ENCODE peak calls at places on chromosome 16, in five cellular contexts. One of them, this sample, is unnamed.

GRCh38 chr16:81567987-81568748 is 123.6 kb downstream of the CMIP start:
- DNase-seq in fibroblast of lung: peak
- DNase-seq in cardiac muscle cell: no peak
- DNase-seq in mucosa of descending colon: no peak
- DNase-seq in choroid plexus epithelial cell: peak
- DNase-seq in this sample: peak

GRCh38 chr16:66904846-66905632 is 13.6 kb downstream of the CDH16 start:
- DNase-seq in fibroblast of lung: peak
- DNase-seq in cardiac muscle cell: peak
- DNase-seq in mucosa of descending colon: no peak
- DNase-seq in choroid plexus epithelial cell: no peak
- DNase-seq in this sample: no peak

GRCh38 chr16:11053916-11054460 is 109.6 kb downstream of the CLEC16A start:
- DNase-seq in fibroblast of lung: no peak
- DNase-seq in cardiac muscle cell: no peak
- DNase-seq in mucosa of descending colon: no peak
- DNase-seq in choroid plexus epithelial cell: no peak
- DNase-seq in this sample: no peak

GRCh38 chr16:22660441-22661160 is 149.9 kb downstream of the NPIPB5 start:
- DNase-seq in fibroblast of lung: no peak
- DNase-seq in cardiac muscle cell: no peak
- DNase-seq in mucosa of descending colon: no peak
- DNase-seq in choroid plexus epithelial cell: no peak
- DNase-seq in this sample: no peak

GRCh38 chr16:66521951-66522771 is 27.8 kb downstream of the TK2 start:
- DNase-seq in fibroblast of lung: peak
- DNase-seq in cardiac muscle cell: no peak
- DNase-seq in mucosa of descending colon: peak
- DNase-seq in choroid plexus epithelial cell: peak
- DNase-seq in this sample: peak

GRCh38 chr16:1530883-1531637 is 2.4 kb upstream of the TMEM204 start:
- DNase-seq in fibroblast of lung: peak
- DNase-seq in cardiac muscle cell: no peak
- DNase-seq in mucosa of descending colon: no peak
- DNase-seq in choroid plexus epithelial cell: peak
- DNase-seq in this sample: no peak

GRCh38 chr16:12262454-12263180 is 286.1 kb downstream of the SNX29 start:
- DNase-seq in fibroblast of lung: peak
- DNase-seq in cardiac muscle cell: no peak
- DNase-seq in mucosa of descending colon: peak
- DNase-seq in choroid plexus epithelial cell: no peak
- DNase-seq in this sample: peak

GRCh38 chr16:4098496-4098895 is 17.7 kb downstream of the ADCY9 start:
- DNase-seq in fibroblast of lung: peak
- DNase-seq in cardiac muscle cell: no peak
- DNase-seq in mucosa of descending colon: no peak
- DNase-seq in choroid plexus epithelial cell: peak
- DNase-seq in this sample: no peak

GRCh38 chr16:78567713-78568112 is 468.3 kb downstream of the WWOX start:
- DNase-seq in fibroblast of lung: no peak
- DNase-seq in cardiac muscle cell: no peak
- DNase-seq in mucosa of descending colon: no peak
- DNase-seq in choroid plexus epithelial cell: no peak
- DNase-seq in this sample: no peak

GRCh38 chr16:31464348-31464769 is 5.1 kb downstream of the ARMC5 start:
- DNase-seq in fibroblast of lung: no peak
- DNase-seq in cardiac muscle cell: no peak
- DNase-seq in mucosa of descending colon: no peak
- DNase-seq in choroid plexus epithelial cell: no peak
- DNase-seq in this sample: no peak

GRCh38 chr16:30622455-30623032 is 12.4 kb upstream of the ZNF689 start:
- DNase-seq in fibroblast of lung: no peak
- DNase-seq in cardiac muscle cell: no peak
- DNase-seq in mucosa of descending colon: no peak
- DNase-seq in choroid plexus epithelial cell: no peak
- DNase-seq in this sample: no peak

GRCh38 chr16:69513180-69513966 is 52.4 kb upstream of the NFAT5 start:
- DNase-seq in fibroblast of lung: no peak
- DNase-seq in cardiac muscle cell: no peak
- DNase-seq in mucosa of descending colon: no peak
- DNase-seq in choroid plexus epithelial cell: no peak
- DNase-seq in this sample: no peak

GRCh38 chr16:1102921-1103648 is 7.0 kb upstream of the C1QTNF8 start:
- DNase-seq in fibroblast of lung: no peak
- DNase-seq in cardiac muscle cell: peak
- DNase-seq in mucosa of descending colon: peak
- DNase-seq in choroid plexus epithelial cell: peak
- DNase-seq in this sample: peak

GRCh38 chr16:54398986-54399385 is 112.4 kb upstream of the IRX3 start:
- DNase-seq in fibroblast of lung: no peak
- DNase-seq in cardiac muscle cell: no peak
- DNase-seq in mucosa of descending colon: no peak
- DNase-seq in choroid plexus epithelial cell: no peak
- DNase-seq in this sample: no peak

GRCh38 chr16:11135167-11135973 is 120.6 kb downstream of the SOCS1 start:
- DNase-seq in fibroblast of lung: peak
- DNase-seq in cardiac muscle cell: no peak
- DNase-seq in mucosa of descending colon: no peak
- DNase-seq in choroid plexus epithelial cell: no peak
- DNase-seq in this sample: no peak

GRCh38 chr16:50598256-50598894 is 50.2 kb downstream of the NKD1 start:
- DNase-seq in fibroblast of lung: no peak
- DNase-seq in cardiac muscle cell: no peak
- DNase-seq in mucosa of descending colon: no peak
- DNase-seq in choroid plexus epithelial cell: no peak
- DNase-seq in this sample: no peak

GRCh38 chr16:89122322-89122831 is 28.7 kb downstream of the ACSF3 start:
- DNase-seq in fibroblast of lung: no peak
- DNase-seq in cardiac muscle cell: no peak
- DNase-seq in mucosa of descending colon: peak
- DNase-seq in choroid plexus epithelial cell: no peak
- DNase-seq in this sample: no peak

GRCh38 chr16:64242510-64242909 is 879.4 kb downstream of the CDH11 start:
- DNase-seq in fibroblast of lung: no peak
- DNase-seq in cardiac muscle cell: peak
- DNase-seq in mucosa of descending colon: no peak
- DNase-seq in choroid plexus epithelial cell: no peak
- DNase-seq in this sample: no peak

GRCh38 chr16:89146211-89147005 is 25.1 kb upstream of the CDH15 start:
- DNase-seq in fibroblast of lung: no peak
- DNase-seq in cardiac muscle cell: no peak
- DNase-seq in mucosa of descending colon: no peak
- DNase-seq in choroid plexus epithelial cell: no peak
- DNase-seq in this sample: no peak

GRCh38 chr16:56776562-56776961 is 46.6 kb downstream of the NUP93 start:
- DNase-seq in fibroblast of lung: peak
- DNase-seq in cardiac muscle cell: peak
- DNase-seq in mucosa of descending colon: peak
- DNase-seq in choroid plexus epithelial cell: peak
- DNase-seq in this sample: no peak

GRCh38 chr16:57022445-57022844 is 33.1 kb downstream of the NLRC5 start:
- DNase-seq in fibroblast of lung: no peak
- DNase-seq in cardiac muscle cell: no peak
- DNase-seq in mucosa of descending colon: no peak
- DNase-seq in choroid plexus epithelial cell: no peak
- DNase-seq in this sample: no peak

GRCh38 chr16:79351927-79352326 is 248.6 kb downstream of the MAF start:
- DNase-seq in fibroblast of lung: no peak
- DNase-seq in cardiac muscle cell: no peak
- DNase-seq in mucosa of descending colon: no peak
- DNase-seq in choroid plexus epithelial cell: no peak
- DNase-seq in this sample: no peak

GRCh38 chr16:46736695-46737094 is 11.4 kb downstream of the MYLK3 start:
- DNase-seq in fibroblast of lung: no peak
- DNase-seq in cardiac muscle cell: no peak
- DNase-seq in mucosa of descending colon: no peak
- DNase-seq in choroid plexus epithelial cell: peak
- DNase-seq in this sample: no peak

GRCh38 chr16:62709856-62710255 is 673.6 kb upstream of the CDH8 start:
- DNase-seq in fibroblast of lung: no peak
- DNase-seq in cardiac muscle cell: no peak
- DNase-seq in mucosa of descending colon: no peak
- DNase-seq in choroid plexus epithelial cell: no peak
- DNase-seq in this sample: no peak

GRCh38 chr16:62715701-62716100 is 679.5 kb upstream of the CDH8 start:
- DNase-seq in fibroblast of lung: no peak
- DNase-seq in cardiac muscle cell: no peak
- DNase-seq in mucosa of descending colon: no peak
- DNase-seq in choroid plexus epithelial cell: no peak
- DNase-seq in this sample: no peak

GRCh38 chr16:62711797-62712196 is 675.6 kb upstream of the CDH8 start:
- DNase-seq in fibroblast of lung: no peak
- DNase-seq in cardiac muscle cell: no peak
- DNase-seq in mucosa of descending colon: no peak
- DNase-seq in choroid plexus epithelial cell: no peak
- DNase-seq in this sample: no peak
- TF ChIP-seq CTCF in fibroblast of lung: no peak
- TF ChIP-seq CTCF in cardiac muscle cell: no peak
- TF ChIP-seq CTCF in mucosa of descending colon: no peak
- TF ChIP-seq CTCF in choroid plexus epithelial cell: no peak
- TF ChIP-seq CTCF in this sample: no peak

DNA sequence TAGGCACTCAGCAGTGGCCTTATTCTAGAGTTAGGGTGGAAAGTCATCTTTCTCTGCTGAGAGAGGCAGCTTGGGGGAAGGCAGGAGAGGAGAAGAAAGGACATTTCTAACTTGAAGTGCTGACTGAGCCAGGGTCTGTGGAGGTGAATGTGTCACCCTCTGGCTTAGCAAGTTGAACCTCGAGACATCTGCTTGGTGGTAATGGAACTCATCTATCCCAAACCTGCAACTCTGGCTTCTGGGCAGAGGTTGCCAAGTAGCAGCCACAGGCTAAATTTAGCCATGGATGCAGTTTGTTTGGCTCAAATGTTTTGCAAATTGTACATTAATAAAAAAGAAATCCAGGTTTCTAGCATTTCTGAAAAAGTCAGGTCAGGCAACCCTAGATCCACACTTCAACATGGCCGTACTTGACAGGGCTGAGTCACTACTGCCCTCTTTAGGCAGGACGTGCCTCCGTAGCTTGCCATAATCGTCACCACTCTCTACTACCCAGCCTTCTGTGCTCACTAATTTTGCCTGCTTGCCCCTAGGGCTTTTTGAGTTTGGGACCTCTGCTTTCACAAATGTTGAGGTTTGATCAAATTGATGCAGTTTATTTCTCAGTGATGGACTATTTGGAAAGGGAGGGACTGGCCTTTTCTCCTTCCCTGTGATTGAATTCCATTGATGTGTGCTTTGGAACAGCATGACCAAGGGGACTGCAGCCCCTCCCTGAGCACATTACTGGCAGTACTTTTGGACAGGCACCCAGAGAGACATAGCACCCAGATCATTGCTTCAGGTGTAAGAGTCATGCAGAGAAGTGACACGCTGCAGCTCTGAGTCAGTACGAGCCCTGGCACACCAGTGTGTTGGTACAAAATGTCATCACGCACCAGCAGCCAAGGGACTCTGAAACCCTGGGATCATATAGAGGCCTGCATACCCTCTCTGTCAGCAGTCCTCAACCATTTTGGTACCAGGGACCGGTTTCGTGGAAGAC is 5.2 kb downstream of the CDH13 start:
- DNase-seq in fibroblast of lung: peak
- DNase-seq in cardiac muscle cell: no peak
- DNase-seq in mucosa of descending colon: no peak
- DNase-seq in choroid plexus epithelial cell: peak
- DNase-seq in this sample: no peak
- TF ChIP-seq CTCF in fibroblast of lung: peak
- TF ChIP-seq CTCF in cardiac muscle cell: peak
- TF ChIP-seq CTCF in mucosa of descending colon: no peak
- TF ChIP-seq CTCF in choroid plexus epithelial cell: peak
- TF ChIP-seq CTCF in this sample: no peak

DNA sequence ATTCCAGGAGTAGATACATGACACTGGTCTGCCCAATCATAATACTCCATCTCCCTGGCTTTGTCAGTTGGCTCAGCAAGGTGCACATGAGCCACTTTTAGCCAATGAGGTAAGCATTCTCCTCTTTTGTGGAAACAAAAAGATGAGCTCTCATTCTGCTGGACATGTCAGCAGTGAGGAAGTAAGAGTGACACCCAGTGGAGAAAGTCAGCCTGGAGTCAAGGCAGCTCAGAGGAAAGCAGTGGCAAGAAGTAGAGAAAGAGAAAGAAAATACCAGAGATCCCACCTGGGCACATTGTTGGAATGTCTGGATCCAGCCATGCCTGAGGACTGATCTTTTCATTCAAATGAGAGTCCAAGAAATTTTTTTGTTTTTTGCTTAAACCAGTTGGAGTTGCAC is 496.9 kb upstream of the C16orf82 start:
- DNase-seq in fibroblast of lung: no peak
- DNase-seq in cardiac muscle cell: peak
- DNase-seq in mucosa of descending colon: no peak
- DNase-seq in choroid plexus epithelial cell: peak
- DNase-seq in this sample: no peak
- TF ChIP-seq CTCF in fibroblast of lung: no peak
- TF ChIP-seq CTCF in cardiac muscle cell: no peak
- TF ChIP-seq CTCF in mucosa of descending colon: no peak
- TF ChIP-seq CTCF in choroid plexus epithelial cell: peak
- TF ChIP-seq CTCF in this sample: no peak

GRCh38 chr16:2883027-2883846 is at the start of gene FLYWCH2:
- DNase-seq in fibroblast of lung: peak
- DNase-seq in cardiac muscle cell: peak
- DNase-seq in mucosa of descending colon: peak
- DNase-seq in choroid plexus epithelial cell: peak
- DNase-seq in this sample: peak
- TF ChIP-seq CTCF in fibroblast of lung: no peak
- TF ChIP-seq CTCF in cardiac muscle cell: no peak
- TF ChIP-seq CTCF in mucosa of descending colon: no peak
- TF ChIP-seq CTCF in choroid plexus epithelial cell: no peak
- TF ChIP-seq CTCF in this sample: no peak

GRCh38 chr16:85557083-85557975 is 55.8 kb upstream of the GSE1 start:
- DNase-seq in fibroblast of lung: no peak
- DNase-seq in cardiac muscle cell: no peak
- DNase-seq in mucosa of descending colon: peak
- DNase-seq in choroid plexus epithelial cell: peak
- DNase-seq in this sample: peak
- TF ChIP-seq CTCF in fibroblast of lung: peak
- TF ChIP-seq CTCF in cardiac muscle cell: peak
- TF ChIP-seq CTCF in mucosa of descending colon: no peak
- TF ChIP-seq CTCF in choroid plexus epithelial cell: peak
- TF ChIP-seq CTCF in this sample: no peak

DNA sequence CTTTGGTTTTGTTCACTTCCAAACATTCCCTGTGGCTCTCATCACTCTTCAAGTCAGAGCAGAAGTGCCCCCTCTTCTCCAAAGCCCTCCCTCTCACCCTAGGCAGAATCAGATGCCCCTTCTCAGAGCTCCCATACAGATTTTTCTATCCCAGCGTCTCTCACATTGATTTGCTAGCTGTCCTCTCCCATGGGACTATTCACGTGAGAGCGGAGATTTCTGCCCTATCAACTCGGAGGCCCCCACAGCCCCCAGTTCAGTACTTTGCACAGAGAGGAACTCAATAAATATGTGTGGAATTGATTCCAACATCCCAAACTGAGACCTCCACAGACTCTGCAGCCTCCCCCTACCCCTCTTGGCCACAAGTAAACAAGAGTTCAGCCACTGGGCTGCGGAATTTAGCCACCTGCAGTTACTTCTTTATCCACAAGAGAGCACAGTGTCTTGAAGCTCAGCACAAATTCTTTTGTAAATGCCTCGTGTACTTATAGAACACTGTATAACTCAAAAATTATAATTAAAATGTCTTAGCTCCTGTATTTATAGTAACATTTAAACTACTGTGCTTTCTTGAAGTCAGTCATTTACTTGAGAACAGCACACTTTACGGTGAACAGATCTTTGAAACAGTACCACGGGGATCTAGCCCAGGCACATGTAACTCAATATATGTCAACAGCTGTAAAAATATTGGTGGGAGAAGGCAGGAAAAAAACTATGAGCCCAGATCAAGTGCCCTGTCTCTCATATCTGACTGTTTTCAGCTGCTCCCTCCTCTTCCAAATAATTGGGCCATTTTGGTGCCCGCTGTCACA is 182.9 kb downstream of the C16orf78 start:
- DNase-seq in fibroblast of lung: peak
- DNase-seq in cardiac muscle cell: peak
- DNase-seq in mucosa of descending colon: no peak
- DNase-seq in choroid plexus epithelial cell: peak
- DNase-seq in this sample: no peak
- TF ChIP-seq CTCF in fibroblast of lung: peak
- TF ChIP-seq CTCF in cardiac muscle cell: peak
- TF ChIP-seq CTCF in mucosa of descending colon: no peak
- TF ChIP-seq CTCF in choroid plexus epithelial cell: peak
- TF ChIP-seq CTCF in this sample: peak

This sample was measured in Calu3.